ENCODE peak calls at places on chromosome 12, in nine cellular contexts. J, O, F, N, L, V, P, B and C are unnamed samples.

GRCh38 chr12:8907513-8907912 is 6.8 kb upstream of the PHC1 start:
- DNase-seq in O (no peak), V (no peak), J (no peak), N (no peak), P (no peak), L (no peak), B (no peak), F (no peak), C (no peak)

GRCh38 chr12:41486718-41487117 is 298.6 kb downstream of the PDZRN4 start:
- DNase-seq in V (no peak), O (peak), J (peak), B (no peak), F (no peak), N (no peak), L (peak), P (no peak), C (no peak)

GRCh38 chr12:76422878-76423438 is 74.7 kb upstream of the BBS10 start:
- DNase-seq in N (no peak), O (peak), V (no peak), L (peak), F (no peak), P (no peak), B (no peak), J (peak), C (no peak)

GRCh38 chr12:7959278-7960063 is 23.5 kb upstream of the SLC2A3 start:
- DNase-seq in F (peak), J (no peak), L (peak), V (peak), P (peak), N (no peak), O (no peak), B (peak), C (peak)

GRCh38 chr12:93782854-93783253 is 105.7 kb downstream of the CRADD start:
- DNase-seq in J (no peak), F (no peak), B (no peak), N (no peak), O (no peak), V (no peak), P (no peak), L (peak), C (no peak)

GRCh38 chr12:105253882-105254513 is 18.0 kb upstream of the APPL2 start:
- DNase-seq in O (no peak), J (no peak), F (no peak), B (no peak), L (peak), V (peak), P (no peak), N (no peak), C (no peak)

GRCh38 chr12:13193403-13194100 is 3.0 kb upstream of the EMP1 start:
- DNase-seq in O (no peak), P (no peak), V (no peak), B (no peak), F (no peak), J (no peak), L (no peak), N (no peak), C (no peak)

GRCh38 chr12:111154180-111154579 is 214.7 kb downstream of the PHETA1 start:
- DNase-seq in V (no peak), F (no peak), P (no peak), N (no peak), B (peak), L (no peak), O (no peak), J (no peak), C (no peak)

GRCh38 chr12:92197815-92198214 is 52.2 kb upstream of the BTG1 start:
- DNase-seq in V (no peak), N (no peak), J (no peak), P (no peak), L (no peak), O (no peak), F (no peak), B (no peak), C (no peak)

GRCh38 chr12:88763536-88764100 is 183.3 kb upstream of the KITLG start:
- DNase-seq in J (no peak), O (no peak), V (no peak), F (no peak), N (no peak), B (no peak), P (no peak), L (no peak), C (no peak)

GRCh38 chr12:117816-118345 is 51.3 kb downstream of the IQSEC3 start:
- DNase-seq in N (no peak), J (no peak), O (no peak), V (no peak), L (no peak), F (no peak), B (no peak), P (no peak), C (no peak)

GRCh38 chr12:62250671-62251608 is 9.3 kb upstream of the USP15 start:
- DNase-seq in F (no peak), P (no peak), L (peak), O (no peak), V (no peak), N (no peak), B (no peak), J (no peak), C (no peak)

GRCh38 chr12:69324797-69325466 is 23.2 kb upstream of the LYZ start:
- DNase-seq in J (no peak), N (no peak), L (no peak), V (no peak), O (no peak), B (no peak), P (no peak), F (no peak), C (no peak)

GRCh38 chr12:67354322-67354721 is 85.2 kb downstream of the CAND1 start:
- DNase-seq in B (no peak), N (no peak), O (no peak), L (peak), F (no peak), J (no peak), P (no peak), V (no peak), C (no peak)

GRCh38 chr12:8948711-8949524 is 527 bp downstream of the M6PR start:
- DNase-seq in O (no peak), P (no peak), L (peak), N (no peak), B (peak), V (no peak), J (no peak), F (peak), C (peak)

GRCh38 chr12:27619308-27619707 is 76.9 kb upstream of the REP15 start:
- DNase-seq in L (peak), V (no peak), N (no peak), P (no peak), F (no peak), J (no peak), O (peak), B (no peak), C (no peak)

GRCh38 chr12:116556964-116557706 is 2.0 kb upstream of the MAP1LC3B2 start:
- DNase-seq in N (no peak), B (no peak), V (no peak), O (no peak), L (peak), J (no peak), F (no peak), P (no peak), C (no peak)

GRCh38 chr12:56634242-56634836 is 4.2 kb upstream of the BAZ2A start:
- DNase-seq in F (peak), B (peak), O (no peak), P (no peak), N (peak), L (peak), V (peak), J (no peak), C (no peak)

GRCh38 chr12:6792522-6793201 is 3.3 kb downstream of the CD4 start:
- DNase-seq in N (no peak), L (peak), O (no peak), F (no peak), J (no peak), V (no peak), B (no peak), P (peak), C (no peak)

GRCh38 chr12:104632724-104633181 is 176.0 kb downstream of the CHST11 start:
- DNase-seq in B (no peak), N (no peak), P (no peak), V (peak), F (no peak), O (peak), J (no peak), L (peak), C (no peak)

GRCh38 chr12:45216297-45216982 is 545 bp downstream of the ANO6 start:
- DNase-seq in J (no peak), B (peak), P (peak), L (peak), N (peak), V (no peak), F (peak), O (no peak), C (peak)

GRCh38 chr12:5623411-5623810 is 191.5 kb downstream of the NTF3 start:
- DNase-seq in V (no peak), F (no peak), B (peak), P (no peak), O (no peak), J (no peak), L (no peak), N (no peak), C (no peak)

GRCh38 chr12:116015525-116015924 is 262.0 kb downstream of the MED13L start:
- DNase-seq in B (no peak), V (no peak), L (peak), N (no peak), P (no peak), O (no peak), J (no peak), F (no peak), C (no peak)

GRCh38 chr12:57759360-57759980 is 4.6 kb downstream of the MARCHF9 start:
- DNase-seq in B (peak), L (peak), J (no peak), V (no peak), O (no peak), P (no peak), N (no peak), F (no peak), C (no peak)

GRCh38 chr12:52343550-52343949 is 22.4 kb upstream of the KRT83 start:
- DNase-seq in B (no peak), J (no peak), P (no peak), O (no peak), N (no peak), L (no peak), V (peak), F (no peak), C (no peak)

GRCh38 chr12:6614513-6615177 is 7.5 kb upstream of the CHD4 start:
- DNase-seq in O (no peak), L (no peak), N (no peak), J (no peak), P (no peak), F (no peak), B (peak), V (no peak), C (no peak)

GRCh38 chr12:66662179-66662578 is 16.7 kb downstream of the GRIP1 start:
- DNase-seq in B (no peak), L (no peak), F (no peak), J (no peak), V (no peak), N (no peak), P (no peak), O (no peak), C (no peak)

GRCh38 chr12:1282670-1283361 is 291.8 kb downstream of the ERC1 start:
- DNase-seq in L (peak), V (no peak), F (no peak), O (no peak), J (no peak), P (no peak), B (no peak), N (no peak), C (no peak)

GRCh38 chr12:22353615-22354325 is 19.3 kb upstream of the ST8SIA1 start:
- DNase-seq in J (no peak), L (no peak), O (no peak), B (no peak), F (no peak), P (no peak), V (no peak), N (no peak), C (no peak)

GRCh38 chr12:129332286-129332685 is 479.0 kb downstream of the GLT1D1 start:
- DNase-seq in J (no peak), O (no peak), B (no peak), P (no peak), L (no peak), V (no peak), F (no peak), N (no peak), C (no peak)

GRCh38 chr12:92408072-92408900 is 262.6 kb upstream of the BTG1 start:
- DNase-seq in L (peak), F (peak), J (no peak), B (peak), V (no peak), O (no peak), P (no peak), N (no peak), C (peak)

GRCh38 chr12:109770104-109770860 is 56.7 kb downstream of the FAM222A start:
- DNase-seq in O (no peak), J (no peak), N (no peak), V (no peak), B (peak), L (peak), P (peak), F (peak), C (peak)

GRCh38 chr12:6868211-6869048 is 1.1 kb downstream of the TPI1 start:
- DNase-seq in V (no peak), B (no peak), L (no peak), F (no peak), J (no peak), P (no peak), N (no peak), O (no peak), C (no peak)

GRCh38 chr12:18990866-18991265 is 138.7 kb upstream of the PLEKHA5 start:
- DNase-seq in P (no peak), B (no peak), V (no peak), F (no peak), J (no peak), L (no peak), O (no peak), N (no peak), C (no peak)

DNA sequence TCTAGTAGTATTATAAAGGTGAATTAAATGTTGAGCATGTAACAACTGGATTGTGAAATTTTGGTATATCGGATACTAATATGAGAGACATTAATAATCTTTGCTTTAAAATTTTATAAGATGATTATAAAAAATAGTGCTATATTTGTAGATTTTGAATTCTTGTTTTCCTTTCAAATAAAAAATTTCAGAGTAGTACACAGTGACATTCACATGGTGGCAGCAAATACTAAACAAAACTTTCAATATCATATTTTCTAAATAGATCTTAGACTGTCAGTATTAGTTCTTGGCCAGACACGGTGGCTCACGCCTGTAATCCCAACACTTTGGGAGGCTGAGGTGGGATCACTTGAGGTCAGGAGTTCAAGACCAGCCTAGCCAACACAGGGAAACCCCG is 166.0 kb downstream of the NAV3 start:
- DNase-seq in N (no peak), L (no peak), V (no peak), B (no peak), J (no peak), F (no peak), P (no peak), O (no peak), C (no peak)
- TF ChIP-seq CTCF in N (no peak), L (no peak), V (no peak), B (no peak), J (no peak), F (no peak), P (no peak), O (no peak), C (no peak)

DNA sequence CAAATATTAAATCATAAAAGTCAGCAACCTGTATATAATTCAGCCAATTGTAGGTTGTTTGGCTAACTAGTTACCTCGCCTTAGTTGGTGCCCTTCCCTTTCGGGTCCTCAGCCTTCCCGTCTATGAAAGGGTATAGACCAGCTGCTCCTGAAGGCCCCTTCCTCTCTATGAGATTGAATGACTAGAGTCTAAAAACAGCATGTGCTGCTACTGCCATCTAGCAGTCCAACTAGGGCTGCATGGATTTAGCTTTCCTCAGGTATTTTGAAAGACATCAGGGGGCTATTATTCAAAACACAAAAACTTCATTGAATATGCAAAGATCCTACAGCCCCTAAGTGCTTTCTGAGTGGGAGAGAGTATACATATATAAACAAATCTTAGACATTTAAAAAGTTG is 37.0 kb upstream of the TMEM263 start:
- DNase-seq in F (no peak), B (peak), V (no peak), P (no peak), L (peak), J (no peak), N (no peak), O (no peak), C (no peak)
- TF ChIP-seq CTCF in F (peak), B (peak), V (peak), P (no peak), L (peak), J (peak), N (peak), O (peak), C (no peak)

GRCh38 chr12:80314741-80315140 is 129.3 kb upstream of the PTPRQ start:
- DNase-seq in P (no peak), O (no peak), B (no peak), J (no peak), F (no peak), V (no peak), N (no peak), L (no peak), C (no peak)

GRCh38 chr12:80316141-80316700 is 127.8 kb upstream of the PTPRQ start:
- DNase-seq in J (no peak), V (no peak), F (no peak), P (no peak), B (no peak), O (no peak), L (no peak), N (no peak), C (no peak)

GRCh38 chr12:80317899-80318298 is 126.1 kb upstream of the PTPRQ start:
- DNase-seq in N (no peak), B (no peak), J (no peak), P (no peak), O (no peak), F (no peak), L (no peak), V (no peak), C (no peak)

GRCh38 chr12:80313184-80313583 is 130.9 kb upstream of the PTPRQ start:
- DNase-seq in V (no peak), P (no peak), N (no peak), L (peak), J (no peak), B (no peak), O (no peak), F (no peak), C (no peak)
- TF ChIP-seq CTCF in V (peak), P (no peak), N (no peak), L (no peak), J (no peak), B (no peak), O (no peak), F (no peak), C (no peak)

GRCh38 chr12:113135178-113136127 is at the start of gene RASAL1:
- DNase-seq in V (no peak), B (peak), J (no peak), O (no peak), F (peak), P (peak), N (peak), L (no peak), C (no peak)
- TF ChIP-seq CTCF in V (peak), B (peak), J (peak), O (no peak), F (peak), P (peak), N (peak), L (no peak), C (no peak)

DNA sequence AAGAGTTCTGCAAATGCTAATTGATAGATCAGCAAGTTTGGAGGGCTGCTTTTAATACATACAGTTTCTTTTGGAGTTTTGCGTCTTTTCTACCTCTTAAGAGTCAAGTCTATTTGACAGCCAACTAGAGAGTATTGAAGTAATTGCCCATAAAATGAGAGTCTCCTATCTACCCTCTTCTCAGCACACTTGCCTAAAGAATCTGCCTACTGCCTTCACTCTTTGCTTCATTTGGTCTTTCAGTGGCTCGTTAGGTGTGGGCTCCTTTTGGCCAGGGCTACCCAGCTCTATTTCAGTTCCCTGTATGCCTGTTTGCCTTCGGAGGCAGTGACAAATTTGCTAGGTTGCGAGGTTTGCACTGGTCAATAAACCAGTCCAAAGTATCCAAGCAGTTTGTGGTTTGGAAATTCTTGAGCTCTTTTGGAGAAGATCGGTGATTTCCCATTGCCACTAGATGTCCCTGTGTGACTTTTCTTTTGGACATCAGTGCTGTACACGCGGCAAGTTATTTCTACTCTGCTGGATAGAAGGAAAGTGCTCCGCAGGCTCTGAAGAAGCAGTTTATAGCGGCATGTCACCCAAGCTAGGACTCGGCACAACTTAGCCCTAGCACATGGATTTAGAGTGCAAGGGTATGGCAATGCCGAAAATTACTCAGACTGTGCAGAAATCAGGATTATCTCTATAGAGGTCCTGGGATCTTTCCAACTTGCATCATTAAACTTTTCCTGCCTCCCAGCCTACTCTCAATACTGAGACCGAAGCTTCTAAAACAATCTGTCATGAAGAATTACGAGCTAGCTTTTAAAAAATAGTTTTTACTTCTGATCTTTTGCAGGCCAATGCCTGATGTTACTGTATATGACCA is 38.6 kb downstream of the MGST1 start:
- DNase-seq in P (no peak), L (peak), B (peak), J (peak), O (peak), N (peak), F (no peak), V (no peak), C (no peak)
- TF ChIP-seq CTCF in P (no peak), L (peak), B (peak), J (peak), O (peak), N (peak), F (peak), V (no peak), C (no peak)

DNA sequence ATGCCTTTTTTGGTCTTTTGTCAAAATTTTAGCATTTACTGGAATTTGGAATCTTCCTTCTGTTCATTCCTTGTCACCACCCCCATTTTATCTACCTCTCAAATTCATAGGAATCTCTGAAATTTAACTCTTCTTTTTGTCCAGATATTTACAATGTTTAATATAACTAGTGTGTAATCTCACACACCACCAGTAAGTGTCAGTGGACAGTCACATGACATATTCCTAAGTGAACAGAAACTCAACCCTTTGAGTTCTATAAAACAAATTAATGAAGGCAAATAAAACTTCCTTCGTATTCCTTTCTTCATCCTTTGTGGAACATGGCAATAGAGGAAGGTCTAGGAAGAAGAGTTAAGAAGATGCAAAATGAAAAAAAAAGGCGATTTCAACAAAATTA is 26.6 kb downstream of the ATF7 start:
- DNase-seq in B (no peak), L (peak), F (no peak), O (no peak), J (no peak), P (no peak), V (no peak), N (no peak), C (no peak)
- TF ChIP-seq CTCF in B (no peak), L (no peak), F (peak), O (peak), J (no peak), P (no peak), V (peak), N (no peak), C (no peak)

DNA sequence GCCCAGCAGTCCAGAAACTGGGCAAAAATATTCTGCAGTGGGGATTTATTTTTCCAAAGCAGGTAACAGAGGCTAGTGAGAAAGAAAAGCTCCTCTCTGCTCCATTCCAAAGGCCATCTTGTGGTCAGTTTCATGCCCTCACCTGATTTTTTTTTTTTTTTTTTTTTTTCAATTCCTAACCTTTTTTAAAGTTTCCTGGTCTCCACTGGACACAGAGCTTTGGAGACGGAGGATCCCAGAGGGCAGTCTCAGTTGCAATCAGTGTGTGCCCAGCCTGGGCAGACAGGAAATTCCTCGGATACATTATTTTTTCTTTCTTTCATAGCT is 178.7 kb upstream of the BCL2L14 start:
- DNase-seq in B (no peak), V (no peak), N (no peak), J (no peak), F (no peak), O (no peak), P (no peak), L (no peak), C (no peak)
- TF ChIP-seq CTCF in B (peak), V (no peak), N (peak), J (peak), F (peak), O (peak), P (no peak), L (peak), C (no peak)